ENCODE peak calls at places on chromosomes 6 and 20, in eight cellular contexts. One of them, this sample, is unnamed. For H3K4me1, the result is how much of the 10 kb centered on the place peaks cover.

GRCh38 chr20:59455392-59456341 is 148.7 kb upstream of the PHACTR3 start:
- DNase-seq in DND-41: no peak
- DNase-seq in fibroblast of lung: peak
- DNase-seq in body of pancreas: peak
- DNase-seq in PC-9: peak
- DNase-seq in neural progenitor cell: peak
- DNase-seq in hepatocyte: peak
- DNase-seq in A549: peak
- DNase-seq in this sample: no peak

GRCh38 chr6:139917943-139918342 is 543.5 kb upstream of the CITED2 start:
- DNase-seq in DND-41: no peak
- DNase-seq in fibroblast of lung: no peak
- DNase-seq in body of pancreas: no peak
- DNase-seq in PC-9: no peak
- DNase-seq in neural progenitor cell: no peak
- DNase-seq in hepatocyte: no peak
- DNase-seq in A549: no peak
- DNase-seq in this sample: no peak

GRCh38 chr6:7475081-7475480 is 66.4 kb upstream of the DSP start:
- DNase-seq in DND-41: no peak
- DNase-seq in fibroblast of lung: no peak
- DNase-seq in body of pancreas: no peak
- DNase-seq in PC-9: no peak
- DNase-seq in neural progenitor cell: no peak
- DNase-seq in hepatocyte: no peak
- DNase-seq in A549: no peak
- DNase-seq in this sample: no peak

GRCh38 chr6:115891111-115891669 is 169.5 kb downstream of the FRK start:
- DNase-seq in DND-41: no peak
- DNase-seq in fibroblast of lung: peak
- DNase-seq in body of pancreas: no peak
- DNase-seq in PC-9: peak
- DNase-seq in neural progenitor cell: no peak
- DNase-seq in hepatocyte: no peak
- DNase-seq in A549: peak
- DNase-seq in this sample: no peak

GRCh38 chr20:45444050-45444449 is 25.5 kb upstream of the WFDC2 start:
- DNase-seq in DND-41: peak
- DNase-seq in fibroblast of lung: no peak
- DNase-seq in body of pancreas: no peak
- DNase-seq in PC-9: no peak
- DNase-seq in neural progenitor cell: no peak
- DNase-seq in hepatocyte: no peak
- DNase-seq in A549: no peak
- DNase-seq in this sample: no peak

GRCh38 chr20:49562341-49563014 is 5.5 kb downstream of the PTGIS start:
- DNase-seq in DND-41: no peak
- DNase-seq in fibroblast of lung: peak
- DNase-seq in body of pancreas: peak
- DNase-seq in PC-9: peak
- DNase-seq in neural progenitor cell: peak
- DNase-seq in hepatocyte: peak
- DNase-seq in A549: no peak
- DNase-seq in this sample: peak

GRCh38 chr6:121437861-121438651 is 2.6 kb downstream of the GJA1 start:
- DNase-seq in DND-41: no peak
- DNase-seq in fibroblast of lung: peak
- DNase-seq in body of pancreas: peak
- DNase-seq in PC-9: no peak
- DNase-seq in neural progenitor cell: peak
- DNase-seq in hepatocyte: peak
- DNase-seq in A549: peak
- DNase-seq in this sample: peak

GRCh38 chr20:60055740-60056139 is 97.5 kb downstream of the CDH26 start:
- DNase-seq in DND-41: peak
- DNase-seq in fibroblast of lung: no peak
- DNase-seq in body of pancreas: peak
- DNase-seq in PC-9: no peak
- DNase-seq in neural progenitor cell: no peak
- DNase-seq in hepatocyte: no peak
- DNase-seq in A549: no peak
- DNase-seq in this sample: peak

GRCh38 chr6:28923318-28924102 is at the start of gene TRIM27:
- DNase-seq in DND-41: peak
- DNase-seq in fibroblast of lung: peak
- DNase-seq in body of pancreas: peak
- DNase-seq in PC-9: peak
- DNase-seq in neural progenitor cell: peak
- DNase-seq in hepatocyte: peak
- DNase-seq in A549: peak
- DNase-seq in this sample: peak

GRCh38 chr20:58722877-58723627 is 30.5 kb downstream of the NPEPL1 start:
- DNase-seq in DND-41: no peak
- DNase-seq in fibroblast of lung: no peak
- DNase-seq in body of pancreas: no peak
- DNase-seq in PC-9: no peak
- DNase-seq in neural progenitor cell: no peak
- DNase-seq in hepatocyte: no peak
- DNase-seq in A549: no peak
- DNase-seq in this sample: no peak

GRCh38 chr6:166573456-166574216 is 12.8 kb downstream of the RAMACL start:
- DNase-seq in DND-41: no peak
- DNase-seq in fibroblast of lung: no peak
- DNase-seq in body of pancreas: no peak
- DNase-seq in PC-9: no peak
- DNase-seq in neural progenitor cell: peak
- DNase-seq in hepatocyte: no peak
- DNase-seq in A549: no peak
- DNase-seq in this sample: no peak

GRCh38 chr6:153790881-153791473 is 248.1 kb upstream of the OPRM1 start:
- DNase-seq in DND-41: peak
- DNase-seq in fibroblast of lung: peak
- DNase-seq in body of pancreas: no peak
- DNase-seq in PC-9: no peak
- DNase-seq in neural progenitor cell: peak
- DNase-seq in hepatocyte: peak
- DNase-seq in A549: no peak
- DNase-seq in this sample: no peak

GRCh38 chr20:45090481-45090880 is 10.4 kb downstream of the KCNS1 start:
- DNase-seq in DND-41: no peak
- DNase-seq in fibroblast of lung: no peak
- DNase-seq in body of pancreas: no peak
- DNase-seq in PC-9: no peak
- DNase-seq in neural progenitor cell: no peak
- DNase-seq in hepatocyte: no peak
- DNase-seq in A549: no peak
- DNase-seq in this sample: no peak

GRCh38 chr6:1027109-1027794 is 284.6 kb upstream of the FOXQ1 start:
- DNase-seq in DND-41: no peak
- DNase-seq in fibroblast of lung: peak
- DNase-seq in body of pancreas: no peak
- DNase-seq in PC-9: no peak
- DNase-seq in neural progenitor cell: no peak
- DNase-seq in hepatocyte: peak
- DNase-seq in A549: peak
- DNase-seq in this sample: no peak

GRCh38 chr6:133394630-133395029 is 153.5 kb downstream of the EYA4 start:
- DNase-seq in DND-41: no peak
- DNase-seq in fibroblast of lung: no peak
- DNase-seq in body of pancreas: no peak
- DNase-seq in PC-9: no peak
- DNase-seq in neural progenitor cell: no peak
- DNase-seq in hepatocyte: no peak
- DNase-seq in A549: no peak
- DNase-seq in this sample: no peak

GRCh38 chr20:47231382-47232042 is 125.0 kb downstream of the ZMYND8 start:
- DNase-seq in DND-41: no peak
- DNase-seq in fibroblast of lung: peak
- DNase-seq in body of pancreas: no peak
- DNase-seq in PC-9: no peak
- DNase-seq in neural progenitor cell: no peak
- DNase-seq in hepatocyte: no peak
- DNase-seq in A549: no peak
- DNase-seq in this sample: no peak

GRCh38 chr20:22248052-22248667 is 336.2 kb downstream of the FOXA2 start:
- DNase-seq in DND-41: no peak
- DNase-seq in fibroblast of lung: no peak
- DNase-seq in body of pancreas: no peak
- DNase-seq in PC-9: no peak
- DNase-seq in neural progenitor cell: peak
- DNase-seq in hepatocyte: peak
- DNase-seq in A549: peak
- DNase-seq in this sample: peak

GRCh38 chr20:41508335-41508734 is 109.8 kb downstream of the CHD6 start:
- DNase-seq in DND-41: no peak
- DNase-seq in fibroblast of lung: no peak
- DNase-seq in body of pancreas: no peak
- DNase-seq in PC-9: no peak
- DNase-seq in neural progenitor cell: no peak
- DNase-seq in hepatocyte: no peak
- DNase-seq in A549: no peak
- DNase-seq in this sample: peak

GRCh38 chr6:44561062-44561591 is 173.6 kb downstream of the CDC5L start:
- DNase-seq in DND-41: peak
- DNase-seq in fibroblast of lung: no peak
- DNase-seq in body of pancreas: no peak
- DNase-seq in PC-9: no peak
- DNase-seq in neural progenitor cell: no peak
- DNase-seq in hepatocyte: no peak
- DNase-seq in A549: no peak
- DNase-seq in this sample: no peak

GRCh38 chr20:59006864-59007757 is at the start of gene CTSZ:
- DNase-seq in DND-41: no peak
- DNase-seq in fibroblast of lung: peak
- DNase-seq in body of pancreas: peak
- DNase-seq in PC-9: no peak
- DNase-seq in neural progenitor cell: peak
- DNase-seq in hepatocyte: peak
- DNase-seq in A549: peak
- DNase-seq in this sample: peak

GRCh38 chr6:110351546-110351945 is 6.6 kb downstream of the METTL24 start:
- DNase-seq in DND-41: no peak
- DNase-seq in fibroblast of lung: no peak
- DNase-seq in body of pancreas: no peak
- DNase-seq in PC-9: no peak
- DNase-seq in neural progenitor cell: no peak
- DNase-seq in hepatocyte: no peak
- DNase-seq in A549: no peak
- DNase-seq in this sample: no peak

GRCh38 chr20:52631469-52631868 is 340.7 kb upstream of the TSHZ2 start:
- DNase-seq in DND-41: no peak
- DNase-seq in fibroblast of lung: no peak
- DNase-seq in body of pancreas: no peak
- DNase-seq in PC-9: peak
- DNase-seq in neural progenitor cell: no peak
- DNase-seq in hepatocyte: no peak
- DNase-seq in A549: no peak
- DNase-seq in this sample: no peak

GRCh38 chr6:25179051-25179778 is 100.0 kb upstream of the CARMIL1 start:
- DNase-seq in DND-41: no peak
- DNase-seq in fibroblast of lung: peak
- DNase-seq in body of pancreas: no peak
- DNase-seq in PC-9: no peak
- DNase-seq in neural progenitor cell: no peak
- DNase-seq in hepatocyte: peak
- DNase-seq in A549: no peak
- DNase-seq in this sample: no peak

GRCh38 chr20:17558154-17558940 is 11.5 kb upstream of the DSTN start:
- DNase-seq in DND-41: no peak
- DNase-seq in fibroblast of lung: peak
- DNase-seq in body of pancreas: peak
- DNase-seq in PC-9: peak
- DNase-seq in neural progenitor cell: no peak
- DNase-seq in hepatocyte: peak
- DNase-seq in A549: peak
- DNase-seq in this sample: no peak
- H3K4me3 ChIP-seq in DND-41: no peak
- H3K4me3 ChIP-seq in fibroblast of lung: peak
- H3K4me3 ChIP-seq in body of pancreas: no peak
- H3K4me3 ChIP-seq in PC-9: peak
- H3K4me3 ChIP-seq in neural progenitor cell: no peak
- H3K4me3 ChIP-seq in hepatocyte: no peak
- H3K4me3 ChIP-seq in A549: peak
- H3K4me3 ChIP-seq in this sample: no peak

GRCh38 chr6:3739311-3739897 is 12.1 kb downstream of the PXDC1 start:
- DNase-seq in DND-41: no peak
- DNase-seq in fibroblast of lung: no peak
- DNase-seq in body of pancreas: no peak
- DNase-seq in PC-9: no peak
- DNase-seq in neural progenitor cell: no peak
- DNase-seq in hepatocyte: no peak
- DNase-seq in A549: no peak
- DNase-seq in this sample: no peak

GRCh38 chr6:3742426-3743344 is 8.8 kb downstream of the PXDC1 start:
- DNase-seq in DND-41: peak
- DNase-seq in fibroblast of lung: peak
- DNase-seq in body of pancreas: peak
- DNase-seq in PC-9: peak
- DNase-seq in neural progenitor cell: peak
- DNase-seq in hepatocyte: peak
- DNase-seq in A549: peak
- DNase-seq in this sample: peak

GRCh38 chr6:3741477-3741871 is 10.0 kb downstream of the PXDC1 start:
- DNase-seq in DND-41: no peak
- DNase-seq in fibroblast of lung: no peak
- DNase-seq in body of pancreas: no peak
- DNase-seq in PC-9: no peak
- DNase-seq in neural progenitor cell: peak
- DNase-seq in hepatocyte: no peak
- DNase-seq in A549: no peak
- DNase-seq in this sample: no peak

GRCh38 chr6:3742076-3742425 is 9.5 kb downstream of the PXDC1 start:
- DNase-seq in DND-41: no peak
- DNase-seq in fibroblast of lung: no peak
- DNase-seq in body of pancreas: no peak
- DNase-seq in PC-9: peak
- DNase-seq in neural progenitor cell: no peak
- DNase-seq in hepatocyte: no peak
- DNase-seq in A549: no peak
- DNase-seq in this sample: no peak

GRCh38 chr6:3740551-3741476 is 10.7 kb downstream of the PXDC1 start:
- DNase-seq in DND-41: no peak
- DNase-seq in fibroblast of lung: no peak
- DNase-seq in body of pancreas: no peak
- DNase-seq in PC-9: no peak
- DNase-seq in neural progenitor cell: no peak
- DNase-seq in hepatocyte: no peak
- DNase-seq in A549: no peak
- DNase-seq in this sample: no peak
- H3K4me1 ChIP-seq in DND-41: under half
- H3K4me1 ChIP-seq in fibroblast of lung: under half
- H3K4me1 ChIP-seq in body of pancreas: under half
- H3K4me1 ChIP-seq in PC-9: under half
- H3K4me1 ChIP-seq in neural progenitor cell: under half
- H3K4me1 ChIP-seq in hepatocyte: under half
- H3K4me1 ChIP-seq in A549: under half
- H3K4me1 ChIP-seq in this sample: under half

GRCh38 chr20:61120595-61121515 is 131.2 kb upstream of the CDH4 start:
- DNase-seq in DND-41: peak
- DNase-seq in fibroblast of lung: peak
- DNase-seq in body of pancreas: peak
- DNase-seq in PC-9: peak
- DNase-seq in neural progenitor cell: peak
- DNase-seq in hepatocyte: peak
- DNase-seq in A549: no peak
- DNase-seq in this sample: no peak
- TF ChIP-seq CTCF in DND-41: peak
- TF ChIP-seq CTCF in fibroblast of lung: peak
- TF ChIP-seq CTCF in body of pancreas: peak
- TF ChIP-seq CTCF in PC-9: peak
- TF ChIP-seq CTCF in neural progenitor cell: peak
- TF ChIP-seq CTCF in hepatocyte: peak
- TF ChIP-seq CTCF in A549: peak
- TF ChIP-seq CTCF in this sample: no peak

GRCh38 chr6:37100740-37101139 is 69.2 kb upstream of the PIM1 start:
- DNase-seq in DND-41: no peak
- DNase-seq in fibroblast of lung: no peak
- DNase-seq in body of pancreas: no peak
- DNase-seq in PC-9: no peak
- DNase-seq in neural progenitor cell: no peak
- DNase-seq in hepatocyte: no peak
- DNase-seq in A549: no peak
- DNase-seq in this sample: no peak
- H3K4me3 ChIP-seq in DND-41: no peak
- H3K4me3 ChIP-seq in fibroblast of lung: no peak
- H3K4me3 ChIP-seq in body of pancreas: no peak
- H3K4me3 ChIP-seq in PC-9: no peak
- H3K4me3 ChIP-seq in neural progenitor cell: no peak
- H3K4me3 ChIP-seq in hepatocyte: no peak
- H3K4me3 ChIP-seq in A549: no peak
- H3K4me3 ChIP-seq in this sample: no peak